ENCODE peak calls at places on chromosomes 1 and 21, in six cellular contexts. B is neural crest cell; O is HL-60; Y is astrocyte; N is uterus; W is CD4-positive, alpha-beta T cell. D is an unnamed sample.

GRCh38 chr1:65148548-65149390 is 766 bp downstream of the AK4 start:
- DNase-seq in B (peak; percentile 17), O (peak; percentile 29), Y (no peak), N (peak; percentile 47), W (peak; percentile 3), D (peak; percentile 60)

GRCh38 chr1:114227059-114227458 is 73.4 kb upstream of the SYT6 start:
- DNase-seq in B (no peak), O (no peak), Y (no peak), N (no peak), W (no peak), D (peak; percentile 26)

GRCh38 chr21:28193189-28193588 is 799.5 kb downstream of the LTN1 start:
- DNase-seq in B (no peak), O (no peak), Y (no peak), N (no peak), W (no peak), D (no peak)

GRCh38 chr1:207304710-207305151 is 16.7 kb upstream of the CD55 start:
- DNase-seq in B (no peak), O (no peak), Y (peak; percentile 31), N (no peak), W (no peak), D (no peak)

GRCh38 chr1:8632092-8632491 is 185.3 kb downstream of the RERE start:
- DNase-seq in B (no peak), O (no peak), Y (no peak), N (no peak), W (no peak), D (no peak)

GRCh38 chr1:23562138-23562819 is 3.0 kb upstream of the ID3 start:
- DNase-seq in B (peak; percentile 84), O (no peak), Y (peak; percentile 97), N (peak; percentile 95), W (no peak), D (peak; percentile 97)

GRCh38 chr21:44816761-44817505 is 929 bp downstream of the SUMO3 start:
- DNase-seq in B (no peak), O (no peak), Y (no peak), N (peak; percentile 36), W (no peak), D (no peak)

GRCh38 chr1:181483561-181484291 is 409 bp downstream of the CACNA1E start:
- DNase-seq in B (no peak), O (no peak), Y (no peak), N (no peak), W (no peak), D (no peak)

GRCh38 chr1:83705091-83705490 is 293.8 kb downstream of the TTLL7 start:
- DNase-seq in B (no peak), O (no peak), Y (no peak), N (no peak), W (no peak), D (no peak)

GRCh38 chr1:158972841-158973240 is 36.9 kb upstream of the IFI16 start:
- DNase-seq in B (no peak), O (peak; percentile 55), Y (no peak), N (no peak), W (no peak), D (no peak)

GRCh38 chr1:36872858-36873257 is 161.5 kb downstream of the GRIK3 start:
- DNase-seq in B (no peak), O (no peak), Y (no peak), N (no peak), W (no peak), D (no peak)

GRCh38 chr1:7281821-7282220 is 489.3 kb upstream of the VAMP3 start:
- DNase-seq in B (no peak), O (no peak), Y (peak; percentile 86), N (no peak), W (no peak), D (no peak)

GRCh38 chr1:94654505-94654904 is 112.9 kb upstream of the F3 start:
- DNase-seq in B (no peak), O (no peak), Y (no peak), N (no peak), W (no peak), D (no peak)

GRCh38 chr1:10679521-10680220 is 116.8 kb downstream of the CASZ1 start:
- DNase-seq in B (no peak), O (peak; percentile 18), Y (peak; percentile 76), N (peak; percentile 64), W (no peak), D (no peak)

GRCh38 chr1:20632386-20632785 is 872 bp upstream of the PINK1 start:
- DNase-seq in B (no peak), O (no peak), Y (no peak), N (no peak), W (no peak), D (no peak)

GRCh38 chr1:14320518-14320917 is 278.0 kb upstream of the KAZN start:
- DNase-seq in B (no peak), O (no peak), Y (peak; percentile 99), N (no peak), W (no peak), D (no peak)

GRCh38 chr1:40059292-40059959 is 18.9 kb downstream of the CAP1 start:
- DNase-seq in B (no peak), O (peak; percentile 74), Y (peak; percentile 72), N (no peak), W (no peak), D (no peak)

DNA sequence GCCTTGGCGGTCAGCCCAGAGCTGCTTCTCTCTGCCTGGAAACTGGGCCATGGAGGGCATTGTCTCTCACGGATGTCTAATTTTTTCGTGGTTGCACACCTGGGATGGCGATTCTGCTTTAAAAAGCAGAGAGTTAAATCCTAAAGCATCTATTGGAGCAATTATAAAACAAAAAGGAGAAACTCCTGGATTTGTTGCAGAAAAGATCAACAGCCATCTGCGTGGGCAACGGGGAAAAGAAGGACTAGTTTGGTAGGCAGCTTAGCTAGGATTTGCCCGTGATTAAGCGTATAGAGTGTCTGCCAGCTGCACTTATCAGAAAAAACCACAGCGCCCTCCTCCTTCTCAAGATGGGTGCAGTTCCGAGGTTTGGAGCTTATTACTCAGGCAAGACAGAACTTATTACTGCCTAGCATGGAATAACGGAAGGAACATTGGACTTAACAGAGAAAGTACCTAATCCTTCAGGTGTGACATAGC is 524 bp upstream of the SLC25A24 start:
- DNase-seq in B (no peak), O (peak; percentile 65), Y (peak; percentile 85), N (peak; percentile 38), W (peak; percentile 29), D (no peak)
- TF ChIP-seq CTCF in B (no peak), O (no peak), Y (no peak), N (no peak), W (peak; percentile 41), D (peak; percentile 26)

GRCh38 chr1:70354332-70355110 is at the start of gene ANKRD13C:
- DNase-seq in B (peak; percentile 89), O (peak; percentile 95), Y (peak; percentile 91), N (peak; percentile 96), W (peak; percentile 79), D (peak; percentile 93)
- TF ChIP-seq CTCF in B (peak; percentile 38), O (no peak), Y (no peak), N (no peak), W (no peak), D (no peak)

GRCh38 chr1:5599541-5599940 is 392.7 kb downstream of the NPHP4 start:
- DNase-seq in B (no peak), O (no peak), Y (no peak), N (no peak), W (no peak), D (no peak)
- TF ChIP-seq CTCF in B (no peak), O (no peak), Y (no peak), N (no peak), W (no peak), D (no peak)

GRCh38 chr1:31927661-31927980 is 10.5 kb downstream of the PTP4A2 start:
- DNase-seq in B (no peak), O (no peak), Y (no peak), N (no peak), W (no peak), D (no peak)
- TF ChIP-seq CTCF in B (no peak), O (no peak), Y (no peak), N (no peak), W (no peak), D (no peak)

DNA sequence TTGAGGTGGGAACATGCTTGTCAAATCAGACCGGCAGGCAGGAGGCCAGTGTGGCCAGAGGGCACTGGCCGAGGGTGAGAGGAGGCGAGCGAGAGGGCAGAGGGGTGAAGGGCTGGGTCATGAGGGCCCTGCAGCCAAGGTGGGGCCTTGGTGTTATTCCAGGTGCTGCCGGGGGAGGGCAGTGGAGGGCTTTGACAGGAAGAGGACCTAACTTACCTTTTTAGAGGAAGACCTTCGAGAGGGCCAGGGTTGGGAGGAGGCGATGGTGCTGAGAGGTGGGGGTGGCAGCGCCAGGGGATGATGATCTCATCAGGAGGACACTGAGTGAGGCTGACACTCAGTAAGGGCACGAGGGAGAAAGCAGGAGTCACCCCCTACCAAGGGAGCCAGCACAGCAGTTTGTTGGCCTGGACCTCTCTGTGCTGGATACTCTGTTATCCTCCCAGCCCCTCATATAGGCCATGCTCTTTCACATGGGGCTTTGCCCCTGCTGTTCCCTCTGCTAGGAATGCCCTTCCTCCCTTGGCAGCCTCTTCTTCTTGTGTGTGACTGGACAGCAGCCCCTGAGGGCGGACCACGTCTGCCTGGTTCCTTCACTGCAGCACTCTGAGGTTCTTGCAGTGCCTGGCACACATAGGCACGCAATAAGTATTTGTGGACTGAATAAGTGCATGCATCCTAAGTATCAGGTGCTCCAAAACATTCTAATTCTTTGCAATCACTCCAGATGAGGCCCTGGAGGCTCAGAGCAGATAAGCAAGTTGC is 7.5 kb upstream of the TTC22 start:
- DNase-seq in B (no peak), O (no peak), Y (no peak), N (no peak), W (no peak), D (no peak)
- TF ChIP-seq CTCF in B (peak; percentile 32), O (no peak), Y (peak; percentile 35), N (no peak), W (no peak), D (no peak)